ENCODE peak calls at places on chromosomes 7 and 10, in seven cellular contexts. I is LHCN-M2, M is neural crest cell, Q is ovary, D is HTR-8/SVneo, N is nephron progenitor cell, W is kidney. C is an unnamed sample.

GRCh38 chr7:43625453-43625852 is 42.5 kb downstream of the STK17A start:
- DNase-seq in W (no peak), N (no peak), I (peak), D (no peak), Q (no peak), M (no peak), C (no peak)

GRCh38 chr10:134743-135600 is at the start of gene ZMYND11:
- DNase-seq in M (peak), W (peak), Q (peak), N (peak), I (peak), D (peak), C (peak)

GRCh38 chr10:30353851-30354250 is 4.8 kb upstream of the MTPAP start:
- DNase-seq in N (no peak), W (no peak), D (peak), Q (no peak), M (no peak), I (peak), C (no peak)

GRCh38 chr10:16440396-16441105 is 3.7 kb downstream of the PTER start:
- DNase-seq in I (no peak), W (no peak), Q (no peak), N (no peak), D (no peak), M (no peak), C (no peak)

GRCh38 chr7:19754521-19755116 is 18.8 kb downstream of the TMEM196 start:
- DNase-seq in D (no peak), Q (no peak), I (peak), M (peak), N (no peak), W (no peak), C (peak)

GRCh38 chr7:127715901-127716300 is 63.9 kb downstream of the SND1 start:
- DNase-seq in Q (no peak), D (no peak), N (no peak), W (no peak), M (no peak), I (no peak), C (no peak)

GRCh38 chr10:132383751-132384181 is 13.2 kb upstream of the PWWP2B start:
- DNase-seq in D (no peak), W (peak), Q (peak), N (no peak), M (no peak), I (no peak), C (no peak)

GRCh38 chr7:44222776-44223261 is 22.0 kb downstream of the YKT6 start:
- DNase-seq in M (no peak), N (no peak), I (no peak), Q (no peak), D (no peak), W (peak), C (no peak)

GRCh38 chr7:72032934-72033333 is 379.2 kb downstream of the CALN1 start:
- DNase-seq in D (no peak), N (no peak), M (no peak), Q (no peak), W (no peak), I (no peak), C (no peak)

GRCh38 chr10:115861864-115862263 is 411.1 kb downstream of the GFRA1 start:
- DNase-seq in I (peak), W (no peak), N (no peak), M (no peak), Q (no peak), D (no peak), C (no peak)

GRCh38 chr10:46555366-46555712 is 1.1 kb downstream of the GPRIN2 start:
- DNase-seq in W (no peak), N (peak), I (no peak), M (no peak), D (no peak), Q (no peak), C (no peak)

GRCh38 chr10:5573968-5574641 is 49.3 kb downstream of the CALML3 start:
- DNase-seq in N (peak), I (peak), W (peak), D (no peak), M (no peak), Q (no peak), C (no peak)

GRCh38 chr10:86047588-86047987 is 319.0 kb downstream of the GRID1 start:
- DNase-seq in I (no peak), W (no peak), D (no peak), N (no peak), Q (no peak), M (no peak), C (no peak)

GRCh38 chr10:33335800-33336605 is 1.5 kb upstream of the NRP1 start:
- DNase-seq in I (peak), M (peak), Q (peak), N (peak), D (peak), W (peak), C (no peak)

GRCh38 chr7:95317546-95317945 is 6.8 kb downstream of the PON1 start:
- DNase-seq in I (no peak), N (no peak), D (no peak), Q (no peak), W (no peak), M (no peak), C (no peak)

GRCh38 chr10:117461766-117462423 is 80.7 kb upstream of the EMX2 start:
- DNase-seq in N (peak), I (peak), D (peak), M (no peak), W (peak), Q (no peak), C (no peak)

GRCh38 chr7:101537935-101538595 is 91.0 kb downstream of the MYL10 start:
- DNase-seq in W (no peak), N (no peak), Q (no peak), D (no peak), I (no peak), M (no peak), C (no peak)

GRCh38 chr7:104679085-104679484 is 334.9 kb upstream of the KMT2E start:
- DNase-seq in I (no peak), N (no peak), Q (no peak), M (no peak), W (no peak), D (no peak), C (no peak)

GRCh38 chr7:75814407-75814947 is 871 bp upstream of the CCL24 start:
- DNase-seq in Q (no peak), I (peak), W (no peak), D (peak), N (no peak), M (no peak), C (no peak)

GRCh38 chr10:75995720-75996119 is 564.3 kb downstream of the LRMDA start:
- DNase-seq in W (no peak), D (no peak), M (no peak), I (no peak), Q (no peak), N (no peak), C (no peak)

GRCh38 chr7:76048668-76048988 is 722 bp downstream of the MDH2 start:
- DNase-seq in W (no peak), I (no peak), M (no peak), N (no peak), D (no peak), Q (no peak), C (no peak)

GRCh38 chr10:66964946-66965345 is 39.1 kb downstream of the LRRTM3 start:
- DNase-seq in I (no peak), W (no peak), D (no peak), M (no peak), N (no peak), Q (no peak), C (no peak)

GRCh38 chr7:44801890-44802289 is 5.4 kb downstream of the PPIA start:
- DNase-seq in W (no peak), Q (no peak), M (no peak), D (no peak), N (no peak), I (peak), C (no peak)

GRCh38 chr10:82653244-82653933 is 778.4 kb downstream of the NRG3 start:
- DNase-seq in I (no peak), N (no peak), Q (no peak), D (no peak), M (no peak), W (no peak), C (no peak)

GRCh38 chr7:79406371-79406770 is 47.1 kb downstream of the MAGI2 start:
- DNase-seq in N (no peak), Q (no peak), I (no peak), W (no peak), M (no peak), D (no peak), C (no peak)

GRCh38 chr10:111677747-111678146 is 505.8 kb downstream of the GPAM start:
- DNase-seq in I (peak), W (no peak), N (no peak), Q (no peak), D (no peak), M (no peak), C (peak)